ENCODE peak calls at places on chromosomes 3 and 15, in six cellular contexts. A, T, E, Q, C and S are unnamed samples.
A peak's percentile ranks its signal among the peaks of the same experiment; 100 is the strongest.

GRCh38 chr15:55799287-55800212 is 56.6 kb upstream of the PRTG start:
- DNase-seq in T (peak; percentile 75), C (peak; percentile 69), Q (peak; percentile 84), A (peak; percentile 52), E (peak; percentile 85), S (peak; percentile 68)

GRCh38 chr3:107710851-107711250 is 188.1 kb downstream of the BBX start:
- DNase-seq in C (no peak), T (peak; percentile 38), E (peak; percentile 63), Q (no peak), A (peak; percentile 46), S (peak; percentile 34)

GRCh38 chr3:58299839-58300516 is 6.1 kb upstream of the RPP14 start:
- DNase-seq in A (peak; percentile 73), E (peak; percentile 32), C (peak; percentile 35), T (no peak), Q (peak; percentile 53), S (peak; percentile 48)

GRCh38 chr15:39553947-39554731 is 26.7 kb upstream of the THBS1 start:
- DNase-seq in Q (no peak), C (no peak), T (no peak), E (no peak), A (no peak), S (no peak)

GRCh38 chr3:13707456-13707855 is 158.5 kb downstream of the FBLN2 start:
- DNase-seq in C (no peak), T (peak; percentile 5), E (no peak), A (no peak), Q (no peak), S (no peak)

GRCh38 chr3:62229908-62230307 is 143.4 kb downstream of the FEZF2 start:
- DNase-seq in T (no peak), Q (no peak), E (peak; percentile 56), C (no peak), A (no peak), S (peak; percentile 8)

GRCh38 chr3:48474619-48475018 is 28.1 kb downstream of the ATRIP start:
- DNase-seq in Q (peak; percentile 81), T (peak; percentile 97), E (peak; percentile 92), C (no peak), A (no peak), S (no peak)

GRCh38 chr3:164340273-164340672 is 738.0 kb downstream of the SI start:
- DNase-seq in Q (no peak), T (no peak), C (no peak), E (no peak), A (no peak), S (no peak)

GRCh38 chr15:101233651-101234281 is 18.1 kb downstream of the CHSY1 start:
- DNase-seq in A (no peak), T (no peak), E (no peak), Q (no peak), C (no peak), S (no peak)

GRCh38 chr3:125140011-125140813 is 72.3 kb downstream of the SLC12A8 start:
- DNase-seq in E (no peak), T (no peak), Q (no peak), C (no peak), A (peak; percentile 61), S (peak; percentile 78)

GRCh38 chr3:183253364-183253960 is 409 bp downstream of the B3GNT5 start:
- DNase-seq in T (no peak), Q (peak; percentile 71), E (peak; percentile 68), C (no peak), A (peak; percentile 41), S (peak; percentile 73)

GRCh38 chr3:5036536-5036833 is 57.2 kb downstream of the BHLHE40 start:
- DNase-seq in A (no peak), Q (no peak), C (no peak), E (no peak), T (no peak), S (no peak)

GRCh38 chr3:71559578-71560162 is 23.9 kb downstream of the FOXP1 start:
- DNase-seq in C (no peak), T (no peak), E (no peak), A (no peak), Q (no peak), S (no peak)

GRCh38 chr3:120569224-120569915 is 26.8 kb upstream of the NDUFB4 start:
- DNase-seq in E (no peak), C (no peak), A (peak; percentile 32), Q (no peak), T (no peak), S (no peak)

GRCh38 chr3:57718118-57718517 is 25.2 kb upstream of the DENND6A start:
- DNase-seq in Q (no peak), C (no peak), A (no peak), T (no peak), E (no peak), S (no peak)

GRCh38 chr3:149581681-149582349 is 76.0 kb downstream of the WWTR1 start:
- DNase-seq in A (peak; percentile 89), Q (no peak), T (no peak), E (peak; percentile 73), C (no peak), S (peak; percentile 91)

GRCh38 chr3:126300761-126301481 is 56.3 kb downstream of the KLF15 start:
- DNase-seq in T (peak; percentile 24), E (no peak), C (no peak), A (no peak), Q (no peak), S (no peak)

GRCh38 chr15:70171224-70171886 is 73.6 kb upstream of the TLE3 start:
- DNase-seq in Q (no peak), C (no peak), E (peak; percentile 96), A (no peak), T (no peak), S (no peak)

GRCh38 chr3:23809294-23809693 is 3.5 kb downstream of the UBE2E1 start:
- DNase-seq in E (no peak), T (no peak), C (no peak), Q (no peak), A (no peak), S (peak; percentile 21)

GRCh38 chr3:43996379-43997301 is 245.0 kb upstream of the TOPAZ1 start:
- DNase-seq in C (peak; percentile 41), T (peak; percentile 61), Q (peak; percentile 74), A (no peak), E (peak; percentile 78), S (peak; percentile 20)

GRCh38 chr3:149010504-149010951 is 19.2 kb downstream of the GYG1 start:
- DNase-seq in E (no peak), C (no peak), Q (no peak), A (peak; percentile 87), T (no peak), S (peak; percentile 38)

GRCh38 chr15:49674370-49674769 is 53.5 kb downstream of the DTWD1 start:
- DNase-seq in T (no peak), A (peak; percentile 7), C (no peak), Q (no peak), E (no peak), S (no peak)

GRCh38 chr15:41775651-41776050 is 1.4 kb downstream of the MAPKBP1 start:
- DNase-seq in E (no peak), C (no peak), A (no peak), Q (no peak), T (no peak), S (no peak)

GRCh38 chr3:39361252-39361927 is 21.8 kb upstream of the SLC25A38 start:
- DNase-seq in E (no peak), A (no peak), C (no peak), Q (no peak), T (no peak), S (no peak)

DNA sequence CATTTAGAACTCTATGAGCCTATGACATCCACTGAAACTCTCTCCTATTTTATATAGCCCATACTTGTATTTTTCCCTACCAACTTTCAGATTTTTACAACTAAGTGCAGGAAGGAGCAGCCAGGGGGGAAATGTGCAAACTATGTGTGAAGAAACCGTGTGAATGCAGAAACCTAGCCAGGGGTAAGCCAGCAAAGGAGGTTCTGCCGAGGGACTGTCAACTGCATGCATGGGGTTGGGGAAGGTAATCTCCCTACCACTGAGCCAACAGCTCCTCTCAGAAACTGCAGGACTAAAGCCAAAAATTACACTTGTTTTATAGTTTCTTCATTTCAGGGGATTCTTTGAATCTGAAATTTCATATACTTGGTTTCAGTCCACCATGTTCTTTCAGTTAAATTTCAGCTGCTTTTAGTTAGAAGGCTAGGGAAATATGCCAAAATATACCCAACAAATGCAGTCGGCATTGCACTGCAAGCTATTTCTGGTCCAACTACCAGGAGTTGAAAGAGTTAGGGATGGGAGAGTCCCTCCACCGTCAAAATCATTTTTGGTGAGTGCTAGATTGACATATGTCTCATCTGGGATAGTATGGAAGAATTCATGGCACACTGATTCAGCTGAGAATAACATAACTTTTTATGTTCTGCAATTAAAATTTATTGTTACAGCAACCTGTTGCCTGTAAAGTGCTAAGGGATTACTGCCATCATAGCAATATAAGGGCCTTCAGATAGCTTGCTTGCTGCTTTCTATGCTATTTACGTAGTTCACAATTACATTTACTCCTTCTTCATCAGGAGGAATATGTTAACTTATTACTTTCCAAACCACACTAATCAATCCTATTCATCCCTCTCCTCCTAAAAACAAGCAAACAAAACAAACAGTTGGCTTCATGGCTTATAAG is 904.2 kb downstream of the ROBO1 start:
- DNase-seq in Q (no peak), A (no peak), E (peak; percentile 83), T (no peak), C (no peak), S (no peak)
- H2BK15ac ChIP-seq in Q (no peak overlapping the region), A (no peak overlapping the region), E (no peak overlapping the region), T (no peak overlapping the region), C (no peak overlapping the region), S (no peak overlapping the region)

DNA sequence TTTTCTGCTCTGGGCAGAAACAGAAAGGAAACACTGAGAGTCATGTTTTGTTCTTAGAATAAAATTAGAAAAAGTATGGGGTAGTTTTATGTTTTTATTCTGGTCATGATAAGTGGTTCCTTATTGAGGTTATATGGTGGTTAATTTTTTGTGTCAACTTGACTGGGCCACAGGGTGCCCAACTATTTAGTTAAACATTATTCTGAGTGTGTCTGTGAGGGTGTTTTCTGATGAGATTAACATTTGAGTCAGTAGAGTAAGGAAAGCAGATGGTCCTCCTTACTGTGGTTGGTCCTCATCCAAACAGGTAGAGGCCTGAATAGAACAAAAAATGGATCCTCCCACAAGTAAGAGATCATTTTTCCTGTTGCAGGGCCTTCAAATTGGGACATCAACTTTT is 98.9 kb downstream of the C3orf38 start:
- DNase-seq in C (no peak), E (no peak), Q (no peak), T (no peak), A (no peak), S (no peak)
- H2BK15ac ChIP-seq in C (no peak overlapping the region), E (no peak overlapping the region), Q (no peak overlapping the region), T (no peak overlapping the region), A (no peak overlapping the region), S (no peak overlapping the region)

DNA sequence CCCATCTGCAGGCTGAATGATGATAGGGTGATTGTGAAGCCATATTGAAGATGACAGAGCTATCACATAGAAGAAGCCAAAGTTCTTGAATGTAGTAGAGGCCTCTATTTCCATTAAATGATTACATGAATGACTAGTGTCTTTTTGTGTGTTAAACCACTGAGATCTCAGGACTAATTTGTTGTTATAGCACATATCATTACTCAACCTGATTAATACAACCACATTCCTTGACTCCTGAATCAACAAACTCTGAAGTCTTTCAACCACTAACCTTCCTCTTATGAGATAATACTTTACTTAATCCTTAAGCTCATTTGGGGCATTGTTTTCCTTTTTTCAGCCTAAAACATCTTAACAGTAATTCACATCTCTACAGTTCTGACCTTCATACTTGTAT is 564.5 kb upstream of the ADAMTS9 start:
- DNase-seq in T (no peak), C (no peak), E (no peak), Q (no peak), A (no peak), S (no peak)
- H2BK15ac ChIP-seq in T (no peak overlapping the region), C (no peak overlapping the region), E (no peak overlapping the region), Q (no peak overlapping the region), A (no peak overlapping the region), S (no peak overlapping the region)

DNA sequence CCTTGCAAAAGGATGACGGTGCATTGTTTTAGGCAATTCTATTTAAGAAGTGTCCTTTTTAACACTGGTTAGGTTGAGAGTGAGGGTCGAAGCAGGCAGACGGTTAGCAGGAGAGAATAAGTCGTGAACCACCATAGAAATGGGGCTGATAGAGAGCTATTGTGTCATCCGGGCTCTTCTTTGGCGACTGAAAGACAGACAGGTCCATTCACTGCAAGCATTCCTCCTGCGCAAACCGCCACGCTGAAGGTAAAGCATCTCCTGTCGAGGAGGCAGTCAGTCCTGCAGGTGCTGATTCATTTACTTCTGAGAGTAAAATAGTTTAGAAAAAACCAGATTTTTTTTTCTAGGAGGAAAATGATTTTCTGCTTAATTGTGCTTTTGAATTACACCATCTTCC is 1002.8 kb upstream of the NR2F2 start:
- DNase-seq in T (no peak), C (no peak), A (no peak), E (peak; percentile 2), Q (no peak), S (no peak)
- H2BK15ac ChIP-seq in T (no peak overlapping the region), C (no peak overlapping the region), A (no peak overlapping the region), E (no peak overlapping the region), Q (no peak overlapping the region), S (no peak overlapping the region)